ENCODE peak calls at places on chromosomes 16 and 17, in seven cellular contexts. E is CD4-positive, alpha-beta memory T cell; W is PC-3; B is esophagus muscularis mucosa; J is small intestine; G is pancreas; X is aorta. O is an unnamed sample. For H3K9me3, the result is how much of the 10 kb centered on the place peaks cover.

GRCh38 chr16:74123195-74123594 is 173.4 kb upstream of the PSMD7 start:
- DNase-seq in E (no peak), W (no peak), B (no peak), J (no peak), G (no peak), X (no peak), O (no peak)

GRCh38 chr16:50244140-50244503 is 22.2 kb upstream of the ADCY7 start:
- DNase-seq in E (no peak), W (peak), B (no peak), J (no peak), G (no peak), X (no peak), O (no peak)

GRCh38 chr16:24526701-24527470 is 12.5 kb upstream of the RBBP6 start:
- DNase-seq in E (no peak), W (peak), B (no peak), J (no peak), G (no peak), X (no peak), O (no peak)

GRCh38 chr17:80252871-80253270 is 7.8 kb upstream of the RNF213 start:
- DNase-seq in E (peak), W (peak), B (no peak), J (peak), G (peak), X (peak), O (peak)

GRCh38 chr17:60315650-60316049 is 76.3 kb downstream of the USP32 start:
- DNase-seq in E (no peak), W (peak), B (no peak), J (peak), G (no peak), X (no peak), O (no peak)

GRCh38 chr16:5447734-5448133 is 350.1 kb upstream of the EEF2KMT start:
- DNase-seq in E (no peak), W (no peak), B (no peak), J (no peak), G (no peak), X (no peak), O (no peak)

GRCh38 chr17:61728297-61728836 is 135.0 kb downstream of the BRIP1 start:
- DNase-seq in E (no peak), W (no peak), B (no peak), J (no peak), G (no peak), X (no peak), O (no peak)

GRCh38 chr16:396605-397004 is 394 bp upstream of the NME4 start:
- DNase-seq in E (no peak), W (peak), B (no peak), J (no peak), G (no peak), X (no peak), O (no peak)

GRCh38 chr17:41665566-41666335 is 22.9 kb upstream of the EIF1 start:
- DNase-seq in E (peak), W (peak), B (peak), J (peak), G (peak), X (peak), O (peak)

GRCh38 chr17:65572186-65572580 is 10.7 kb upstream of the AXIN2 start:
- DNase-seq in E (no peak), W (no peak), B (no peak), J (no peak), G (no peak), X (no peak), O (no peak)

GRCh38 chr17:77968788-77969187 is 10.3 kb downstream of the TNRC6C start:
- DNase-seq in E (no peak), W (no peak), B (no peak), J (no peak), G (no peak), X (no peak), O (no peak)

GRCh38 chr16:11391576-11391975 is 46.3 kb downstream of the RMI2 start:
- DNase-seq in E (no peak), W (peak), B (no peak), J (no peak), G (peak), X (peak), O (no peak)

GRCh38 chr16:49455991-49456745 is 82.6 kb downstream of the C16orf78 start:
- DNase-seq in E (no peak), W (no peak), B (no peak), J (no peak), G (peak), X (no peak), O (no peak)

GRCh38 chr16:526181-527014 is 1.1 kb upstream of the CAPN15 start:
- DNase-seq in E (no peak), W (peak), B (no peak), J (peak), G (peak), X (no peak), O (no peak)

GRCh38 chr16:68732068-68732680 is 4.9 kb upstream of the CDH1 start:
- DNase-seq in E (no peak), W (peak), B (no peak), J (peak), G (peak), X (no peak), O (no peak)

GRCh38 chr17:29241015-29241963 is 5.4 kb upstream of the CRYBA1 start:
- DNase-seq in E (no peak), W (peak), B (peak), J (no peak), G (no peak), X (peak), O (no peak)

GRCh38 chr16:57795431-57795878 is 6.8 kb downstream of the KIFC3 start:
- DNase-seq in E (no peak), W (peak), B (no peak), J (peak), G (no peak), X (no peak), O (no peak)

GRCh38 chr17:40310882-40311391 is 2.0 kb downstream of the RARA start:
- DNase-seq in E (no peak), W (no peak), B (no peak), J (no peak), G (no peak), X (no peak), O (no peak)

GRCh38 chr17:15288859-15289258 is 23.7 kb upstream of the PMP22 start:
- DNase-seq in E (no peak), W (no peak), B (no peak), J (no peak), G (no peak), X (no peak), O (no peak)

GRCh38 chr16:48137822-48138221 is 18.0 kb downstream of the ABCC12 start:
- DNase-seq in E (no peak), W (no peak), B (no peak), J (no peak), G (no peak), X (no peak), O (no peak)

GRCh38 chr17:41403409-41404023 is 6.1 kb upstream of the KRT31 start:
- DNase-seq in E (no peak), W (no peak), B (no peak), J (no peak), G (no peak), X (no peak), O (no peak)

GRCh38 chr17:77697480-77698400 is 260.8 kb upstream of the TNRC6C start:
- DNase-seq in E (no peak), W (no peak), B (no peak), J (no peak), G (no peak), X (no peak), O (no peak)

DNA sequence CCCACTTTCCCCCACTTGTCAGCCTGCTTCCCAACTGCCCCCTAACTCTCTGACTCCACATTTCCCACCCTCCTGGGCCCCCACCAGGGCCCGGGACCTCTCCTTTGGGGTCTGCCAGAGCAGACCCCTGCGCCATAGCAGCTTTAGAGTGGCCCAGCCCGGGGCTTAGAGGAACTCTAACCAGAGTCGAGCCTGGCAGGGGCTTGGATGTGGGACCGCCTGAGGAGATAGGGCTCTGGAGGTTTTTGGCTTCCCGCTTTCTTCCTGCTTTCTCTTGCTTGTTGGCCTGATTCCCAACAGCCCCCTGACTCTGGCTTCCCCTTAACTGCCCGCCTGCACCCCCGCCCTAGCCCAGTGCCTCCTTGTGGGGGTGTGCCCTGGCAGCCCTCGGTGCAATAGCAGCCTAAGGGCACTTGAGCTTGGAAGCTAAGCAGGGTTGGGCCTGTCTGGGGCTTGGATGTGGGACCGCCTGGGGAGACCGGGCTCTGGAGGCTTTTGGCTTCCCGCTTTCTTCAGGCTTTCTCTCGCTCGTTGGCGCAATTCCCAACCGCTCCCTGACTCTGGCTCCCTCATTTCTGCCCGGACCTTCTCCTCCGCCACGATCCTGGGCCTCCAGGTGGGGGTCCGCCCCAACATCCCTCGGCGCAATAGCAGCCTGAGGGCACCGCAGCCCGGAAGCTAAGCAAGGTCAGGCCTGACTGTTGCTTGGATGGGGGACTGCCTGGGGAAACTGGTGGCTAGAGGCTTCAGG is 2292.0 kb downstream of the TP53TG3F start:
- DNase-seq in E (no peak), W (no peak), B (peak), J (no peak), G (no peak), X (no peak), O (no peak)
- H3K9me3 ChIP-seq in E (under half), W (under half), B (under half), J (under half), G (under half), X (under half), O (under half)

GRCh38 chr17:83185023-83186002 is 105.9 kb downstream of the METRNL start:
- DNase-seq in E (no peak), W (no peak), B (no peak), J (no peak), G (peak), X (peak), O (no peak)
- H3K9me3 ChIP-seq in E (under half), W (under half), B (under half), J (under half), G (under half), X (under half), O (under half)

GRCh38 chr16:71767060-71767900 is 41.4 kb downstream of the AP1G1 start:
- DNase-seq in E (no peak), W (no peak), B (no peak), J (no peak), G (no peak), X (no peak), O (no peak)

GRCh38 chr16:71771571-71771970 is 37.1 kb downstream of the AP1G1 start:
- DNase-seq in E (no peak), W (peak), B (no peak), J (no peak), G (no peak), X (no peak), O (no peak)

GRCh38 chr16:71769222-71769621 is 39.4 kb downstream of the AP1G1 start:
- DNase-seq in E (no peak), W (no peak), B (no peak), J (no peak), G (no peak), X (no peak), O (no peak)
- H3K9me3 ChIP-seq in E (under half), W (under half), B (under half), J (under half), G (under half), X (under half), O (under half)

GRCh38 chr17:71302721-71303549 is 817.9 kb upstream of the SOX9 start:
- DNase-seq in E (no peak), W (peak), B (no peak), J (no peak), G (no peak), X (no peak), O (no peak)
- H3K9me3 ChIP-seq in E (under half), W (under half), B (under half), J (under half), G (under half), X (under half), O (under half)

GRCh38 chr17:43587647-43588046 is 41.5 kb upstream of the ETV4 start:
- DNase-seq in E (no peak), W (no peak), B (no peak), J (no peak), G (no peak), X (no peak), O (no peak)
- H3K9me3 ChIP-seq in E (under half), W (under half), B (under half), J (under half), G (under half), X (under half), O (under half)

GRCh38 chr16:85337910-85338637 is 225.8 kb upstream of the CIBAR2 start:
- DNase-seq in E (peak), W (no peak), B (no peak), J (no peak), G (no peak), X (no peak), O (no peak)
- H3K9me3 ChIP-seq in E (under half), W (under half), B (under half), J (under half), G (under half), X (under half), O (under half)

DNA sequence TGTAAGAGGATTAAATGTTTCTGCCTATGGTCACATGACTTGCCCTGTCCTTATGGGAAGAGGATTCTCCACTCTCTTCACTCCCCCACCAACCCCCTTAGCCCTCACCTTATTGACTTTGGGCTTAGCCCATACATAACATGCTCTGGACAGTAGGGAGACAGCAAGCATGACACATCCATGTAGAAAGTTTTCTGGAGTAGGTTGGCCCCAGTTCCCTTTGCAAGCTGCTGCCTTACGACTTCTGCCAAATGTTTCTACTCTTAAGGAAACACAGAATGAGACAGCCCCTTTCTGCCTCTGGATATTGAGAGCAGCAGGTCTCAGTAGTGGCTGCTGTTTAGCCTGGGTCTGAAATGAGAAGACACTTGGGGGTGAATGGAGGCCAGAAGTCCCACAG is 282.1 kb downstream of the MAP2K6 start:
- DNase-seq in E (no peak), W (no peak), B (no peak), J (no peak), G (no peak), X (no peak), O (no peak)
- H3K9me3 ChIP-seq in E (under half), W (under half), B (under half), J (under half), G (under half), X (under half), O (under half)

GRCh38 chr16:62927122-62927521 is 890.9 kb upstream of the CDH8 start:
- DNase-seq in E (no peak), W (no peak), B (no peak), J (no peak), G (no peak), X (no peak), O (no peak)

DNA sequence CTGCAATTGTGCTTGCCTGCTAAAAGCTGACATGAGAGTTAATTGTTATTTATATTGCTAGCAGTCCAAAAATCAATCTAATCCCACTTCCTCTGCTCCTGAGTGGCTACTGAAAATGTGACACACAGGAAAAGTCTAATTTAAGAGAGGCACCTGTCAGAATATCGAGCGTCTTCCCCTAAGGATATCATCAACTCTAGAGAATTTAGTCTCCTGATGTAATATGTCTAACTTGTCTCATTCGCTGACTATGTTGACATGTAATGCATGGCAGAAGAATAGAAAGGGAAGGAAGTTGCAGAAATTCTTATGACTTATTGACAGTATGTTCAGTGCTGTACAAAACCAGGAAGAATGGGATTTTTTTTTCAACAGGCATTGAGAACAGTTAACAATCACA is 893.4 kb upstream of the CDH8 start:
- DNase-seq in E (no peak), W (no peak), B (no peak), J (no peak), G (no peak), X (no peak), O (no peak)
- H3K9me3 ChIP-seq in E (under half), W (under half), B (under half), J (under half), G (under half), X (under half), O (under half)

GRCh38 chr16:88286301-88286923 is 96.3 kb upstream of the ZNF469 start:
- DNase-seq in E (no peak), W (no peak), B (no peak), J (no peak), G (no peak), X (peak), O (no peak)
- H3K9me3 ChIP-seq in E (under half), W (under half), B (under half), J (under half), G (under half), X (under half), O (under half)

GRCh38 chr16:35862242-35862641 is 2402.8 kb downstream of the TP53TG3F start:
- DNase-seq in E (no peak), W (no peak), B (no peak), J (no peak), G (no peak), X (no peak), O (no peak)
- H3K9me3 ChIP-seq in E (under half), W (under half), B (under half), J (under half), G (under half), X (under half), O (under half)